ENCODE peak calls at places on chromosomes 13 and 19, in five cellular contexts. K is psoas muscle, S is esophagus squamous epithelium, N is A673, V is tibial nerve. E is an unnamed sample. For H3K4me1 and H3K9me3, the result is how much of the 10 kb centered on the place peaks cover.

GRCh38 chr19:34359954-34360315 is 5.1 kb upstream of the GPI start:
- DNase-seq in K (no peak), N (no peak), S (no peak), V (no peak), E (no peak)

GRCh38 chr13:51241720-51242119 is 19.5 kb downstream of the FAM124A start:
- DNase-seq in V (no peak), S (no peak), N (peak), K (no peak), E (peak)

GRCh38 chr13:49297338-49297737 is 49.6 kb downstream of the CDADC1 start:
- DNase-seq in N (no peak), S (no peak), V (no peak), K (no peak), E (no peak)

GRCh38 chr13:114029866-114030625 is 56.2 kb upstream of the C13orf46 start:
- DNase-seq in S (no peak), K (peak), N (no peak), V (no peak), E (no peak)

GRCh38 chr19:4516939-4517300 is 1.4 kb downstream of the PLIN4 start:
- DNase-seq in N (no peak), S (no peak), V (no peak), K (peak), E (no peak)

GRCh38 chr13:75010941-75011340 is 471.0 kb downstream of the TBC1D4 start:
- DNase-seq in S (no peak), N (no peak), V (no peak), K (no peak), E (no peak)

GRCh38 chr19:16957151-16957662 is 68.4 kb downstream of the F2RL3 start:
- DNase-seq in K (no peak), N (peak), V (no peak), S (no peak), E (no peak)

GRCh38 chr13:41675306-41675705 is 218.0 kb downstream of the RGCC start:
- DNase-seq in S (no peak), K (no peak), V (no peak), N (no peak), E (no peak)

GRCh38 chr13:24244802-24245201 is 64.6 kb upstream of the C1QTNF9 start:
- DNase-seq in N (no peak), V (no peak), S (no peak), K (no peak), E (no peak)

GRCh38 chr13:69950160-69950559 is 157.5 kb upstream of the ATXN8OS start:
- DNase-seq in K (no peak), N (no peak), V (no peak), S (no peak), E (no peak)

GRCh38 chr13:99553033-99553432 is 51.8 kb downstream of the TM9SF2 start:
- DNase-seq in K (no peak), V (no peak), S (no peak), N (no peak), E (no peak)

GRCh38 chr19:19657397-19657783 is 6.1 kb downstream of the ATP13A1 start:
- DNase-seq in S (no peak), V (no peak), N (peak), K (no peak), E (no peak)

GRCh38 chr13:113999618-113999910 is 25.7 kb upstream of the C13orf46 start:
- DNase-seq in S (no peak), K (no peak), N (no peak), V (no peak), E (no peak)

GRCh38 chr19:1450735-1451669 is 1.1 kb downstream of the APC2 start:
- DNase-seq in S (no peak), V (no peak), K (no peak), N (no peak), E (no peak)

GRCh38 chr19:48821633-48822032 is 10.8 kb upstream of the BCAT2 start:
- DNase-seq in V (no peak), N (no peak), K (no peak), S (no peak), E (no peak)

GRCh38 chr19:17671906-17672305 is 16.2 kb downstream of the UNC13A start:
- DNase-seq in S (no peak), K (no peak), V (no peak), N (peak), E (no peak)

GRCh38 chr19:13154911-13155471 is 4.8 kb downstream of the IER2 start:
- DNase-seq in S (no peak), V (peak), K (peak), N (peak), E (peak)

GRCh38 chr13:28204690-28205443 is 66.5 kb downstream of the PAN3 start:
- DNase-seq in N (no peak), V (no peak), S (no peak), K (no peak), E (no peak)

GRCh38 chr13:24746618-24747247 is 17.2 kb upstream of the RNF17 start:
- DNase-seq in V (no peak), S (no peak), K (no peak), N (peak), E (no peak)

GRCh38 chr13:36146513-36147276 is 15.5 kb upstream of the DCLK1 start:
- DNase-seq in N (peak), S (no peak), V (no peak), K (no peak), E (no peak)

GRCh38 chr13:25811506-25811905 is 240.3 kb downstream of the SHISA2 start:
- DNase-seq in K (no peak), N (no peak), S (no peak), V (no peak), E (no peak)

GRCh38 chr13:84651288-84651687 is 769.0 kb upstream of the SLITRK1 start:
- DNase-seq in S (no peak), N (peak), K (no peak), V (no peak), E (peak)

GRCh38 chr13:43664700-43665191 is 122.0 kb downstream of the ENOX1 start:
- DNase-seq in N (peak), V (no peak), K (no peak), S (no peak), E (peak)

GRCh38 chr13:39578821-39579291 is 24.1 kb downstream of the LHFPL6 start:
- DNase-seq in K (no peak), S (no peak), V (no peak), N (no peak), E (no peak)

GRCh38 chr13:94464771-94465170 is 14.7 kb downstream of the DCT start:
- DNase-seq in N (no peak), K (no peak), V (no peak), S (no peak), E (no peak)

GRCh38 chr19:23401086-23401485 is 5.8 kb upstream of the ZNF91 start:
- DNase-seq in N (no peak), S (no peak), K (no peak), V (no peak), E (no peak)

GRCh38 chr13:48233886-48234488 is 981 bp downstream of the ITM2B start:
- DNase-seq in K (no peak), N (no peak), S (no peak), V (no peak), E (no peak)

GRCh38 chr19:19613456-19613855 is 5.0 kb downstream of the PBX4 start:
- DNase-seq in V (no peak), K (no peak), S (no peak), N (no peak), E (no peak)

GRCh38 chr19:29089315-29089855 is 123.6 kb downstream of the UQCRFS1 start:
- DNase-seq in K (no peak), S (no peak), V (no peak), N (no peak), E (no peak)
- H3K4me1 ChIP-seq in K (under half), S (under half), V (under half), N (under half), E (under half)

DNA sequence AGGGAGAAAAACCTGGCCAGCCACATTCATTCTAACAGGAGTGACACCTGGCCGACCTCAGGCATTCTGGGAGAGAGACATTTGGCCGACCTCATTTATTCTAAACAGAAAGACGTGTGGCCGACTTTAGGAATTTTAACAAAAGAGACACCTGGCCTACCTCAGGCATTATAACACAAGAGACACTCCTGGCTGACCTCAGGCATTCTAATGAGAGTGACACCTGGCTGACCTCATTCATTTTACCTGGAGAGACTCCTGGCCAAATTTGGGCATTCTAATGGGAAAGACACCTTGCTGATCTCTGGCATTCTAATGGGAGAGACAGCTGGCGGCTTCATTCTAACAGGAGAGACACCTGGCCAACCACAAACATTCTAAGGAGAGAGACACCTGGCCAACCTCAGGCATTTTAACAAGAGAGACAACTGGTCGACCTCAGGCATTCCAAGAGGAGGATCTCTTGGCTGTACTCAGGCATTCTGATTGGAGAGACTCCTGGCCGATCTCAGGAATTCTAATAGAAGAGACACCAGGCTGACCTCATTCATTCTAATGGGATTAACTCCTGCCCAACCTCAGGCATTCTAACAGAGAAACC is 1353.9 kb downstream of the UQCRFS1 start:
- DNase-seq in S (no peak), V (no peak), N (no peak), K (no peak), E (no peak)
- H3K9me3 ChIP-seq in S (under half), V (under half), N (under half), K (under half), E (under half)

GRCh38 chr19:31255174-31255862 is 93.9 kb downstream of the TSHZ3 start:
- DNase-seq in V (no peak), K (no peak), N (no peak), S (no peak), E (no peak)

GRCh38 chr19:31255863-31256600 is 93.2 kb downstream of the TSHZ3 start:
- DNase-seq in S (no peak), K (no peak), N (no peak), V (no peak), E (no peak)

GRCh38 chr19:31257025-31257424 is 92.2 kb downstream of the TSHZ3 start:
- DNase-seq in V (no peak), S (no peak), N (no peak), K (no peak), E (no peak)

GRCh38 chr19:31257426-31258130 is 91.7 kb downstream of the TSHZ3 start:
- DNase-seq in K (no peak), N (no peak), S (no peak), V (no peak), E (no peak)

GRCh38 chr19:31256601-31256990 is 92.6 kb downstream of the TSHZ3 start:
- DNase-seq in K (no peak), V (no peak), N (no peak), S (no peak), E (no peak)
- H3K4me1 ChIP-seq in K (under half), V (under half), N (under half), S (under half), E (under half)

GRCh38 chr19:56477429-56478338 is 539 bp upstream of the ZNF667 start:
- DNase-seq in V (peak), N (peak), S (no peak), K (peak), E (peak)
- H3K9me3 ChIP-seq in V (under half), N (under half), S (half or more), K (under half), E (under half)

GRCh38 chr19:33192010-33192409 is 2.1 kb upstream of the LRP3 start:
- DNase-seq in N (peak), S (no peak), V (no peak), K (no peak), E (no peak)
- H3K4me1 ChIP-seq in N (under half), S (under half), V (under half), K (under half), E (under half)

GRCh38 chr19:52070496-52070895 is 21.9 kb upstream of the ZNF432 start:
- DNase-seq in N (no peak), V (no peak), S (no peak), K (no peak), E (no peak)

GRCh38 chr19:52066258-52066866 is 17.7 kb upstream of the ZNF432 start:
- DNase-seq in S (no peak), K (no peak), N (no peak), V (no peak), E (no peak)

GRCh38 chr19:52065399-52065798 is 16.8 kb upstream of the ZNF432 start:
- DNase-seq in S (no peak), V (no peak), N (no peak), K (no peak), E (no peak)

GRCh38 chr19:52069653-52070052 is 21.0 kb upstream of the ZNF432 start:
- DNase-seq in K (no peak), V (no peak), N (no peak), S (no peak), E (no peak)
- H3K9me3 ChIP-seq in K (half or more), V (half or more), N (half or more), S (half or more), E (under half)

E was measured in body of pancreas.